ENCODE peak calls at places on chromosomes 7 and 10, in eight cellular contexts. One of them, this sample, is unnamed.
A peak's percentile ranks its signal among the peaks of the same experiment; 100 is the strongest.

GRCh38 chr7:54880326-54880989 is 121.4 kb upstream of the SEC61G start:
- DNase-seq in EL: no peak
- DNase-seq in stimulated activated effector memory CD8-positive, alpha-beta T cell treated with anti-CD3 and anti-CD28 coated beads, Interleukin-12 subunit alpha, Interleukin-12 subunit beta, amount 100 ng/mL, for 72 hours: no peak
- DNase-seq in NCI-H2081: no peak
- DNase-seq in foreskin keratinocyte: no peak
- DNase-seq in epithelial cell of esophagus: no peak
- DNase-seq in GOT3: no peak
- DNase-seq in cardiac muscle cell: no peak
- DNase-seq in this sample: no peak

GRCh38 chr10:90847436-90847835 is 10.4 kb downstream of the HTR7 start:
- DNase-seq in EL: peak; percentile 33
- DNase-seq in stimulated activated effector memory CD8-positive, alpha-beta T cell treated with anti-CD3 and anti-CD28 coated beads, Interleukin-12 subunit alpha, Interleukin-12 subunit beta, amount 100 ng/mL, for 72 hours: no peak
- DNase-seq in NCI-H2081: no peak
- DNase-seq in foreskin keratinocyte: peak; percentile 90
- DNase-seq in epithelial cell of esophagus: peak; percentile 89
- DNase-seq in GOT3: no peak
- DNase-seq in cardiac muscle cell: peak; percentile 57
- DNase-seq in this sample: peak; percentile 37

GRCh38 chr7:156460861-156461632 is 179.5 kb upstream of the RNF32 start:
- DNase-seq in EL: no peak
- DNase-seq in stimulated activated effector memory CD8-positive, alpha-beta T cell treated with anti-CD3 and anti-CD28 coated beads, Interleukin-12 subunit alpha, Interleukin-12 subunit beta, amount 100 ng/mL, for 72 hours: no peak
- DNase-seq in NCI-H2081: no peak
- DNase-seq in foreskin keratinocyte: no peak
- DNase-seq in epithelial cell of esophagus: no peak
- DNase-seq in GOT3: no peak
- DNase-seq in cardiac muscle cell: no peak
- DNase-seq in this sample: no peak

GRCh38 chr10:101063162-101063525 is 1.4 kb downstream of the KAZALD1 start:
- DNase-seq in EL: no peak
- DNase-seq in stimulated activated effector memory CD8-positive, alpha-beta T cell treated with anti-CD3 and anti-CD28 coated beads, Interleukin-12 subunit alpha, Interleukin-12 subunit beta, amount 100 ng/mL, for 72 hours: no peak
- DNase-seq in NCI-H2081: no peak
- DNase-seq in foreskin keratinocyte: no peak
- DNase-seq in epithelial cell of esophagus: no peak
- DNase-seq in GOT3: no peak
- DNase-seq in cardiac muscle cell: no peak
- DNase-seq in this sample: no peak

GRCh38 chr7:74012842-74013249 is 15.1 kb upstream of the ELN start:
- DNase-seq in EL: peak; percentile 53
- DNase-seq in stimulated activated effector memory CD8-positive, alpha-beta T cell treated with anti-CD3 and anti-CD28 coated beads, Interleukin-12 subunit alpha, Interleukin-12 subunit beta, amount 100 ng/mL, for 72 hours: no peak
- DNase-seq in NCI-H2081: no peak
- DNase-seq in foreskin keratinocyte: peak; percentile 50
- DNase-seq in epithelial cell of esophagus: peak; percentile 63
- DNase-seq in GOT3: no peak
- DNase-seq in cardiac muscle cell: no peak
- DNase-seq in this sample: no peak

GRCh38 chr7:48090095-48090805 is 1.2 kb downstream of the UPP1 start:
- DNase-seq in EL: no peak
- DNase-seq in stimulated activated effector memory CD8-positive, alpha-beta T cell treated with anti-CD3 and anti-CD28 coated beads, Interleukin-12 subunit alpha, Interleukin-12 subunit beta, amount 100 ng/mL, for 72 hours: no peak
- DNase-seq in NCI-H2081: no peak
- DNase-seq in foreskin keratinocyte: no peak
- DNase-seq in epithelial cell of esophagus: no peak
- DNase-seq in GOT3: no peak
- DNase-seq in cardiac muscle cell: peak; percentile 51
- DNase-seq in this sample: peak; percentile 65

GRCh38 chr7:74051629-74052410 is 23.8 kb downstream of the ELN start:
- DNase-seq in EL: peak; percentile 36
- DNase-seq in stimulated activated effector memory CD8-positive, alpha-beta T cell treated with anti-CD3 and anti-CD28 coated beads, Interleukin-12 subunit alpha, Interleukin-12 subunit beta, amount 100 ng/mL, for 72 hours: no peak
- DNase-seq in NCI-H2081: no peak
- DNase-seq in foreskin keratinocyte: no peak
- DNase-seq in epithelial cell of esophagus: peak; percentile 42
- DNase-seq in GOT3: no peak
- DNase-seq in cardiac muscle cell: peak; percentile 30
- DNase-seq in this sample: no peak

GRCh38 chr7:24972991-24973390 is 7.0 kb downstream of the OSBPL3 start:
- DNase-seq in EL: peak; percentile 73
- DNase-seq in stimulated activated effector memory CD8-positive, alpha-beta T cell treated with anti-CD3 and anti-CD28 coated beads, Interleukin-12 subunit alpha, Interleukin-12 subunit beta, amount 100 ng/mL, for 72 hours: no peak
- DNase-seq in NCI-H2081: no peak
- DNase-seq in foreskin keratinocyte: no peak
- DNase-seq in epithelial cell of esophagus: peak; percentile 71
- DNase-seq in GOT3: no peak
- DNase-seq in cardiac muscle cell: peak; percentile 30
- DNase-seq in this sample: peak; percentile 64

GRCh38 chr10:10677479-10677878 is 340.2 kb upstream of the CELF2 start:
- DNase-seq in EL: peak; percentile 44
- DNase-seq in stimulated activated effector memory CD8-positive, alpha-beta T cell treated with anti-CD3 and anti-CD28 coated beads, Interleukin-12 subunit alpha, Interleukin-12 subunit beta, amount 100 ng/mL, for 72 hours: no peak
- DNase-seq in NCI-H2081: peak; percentile 52
- DNase-seq in foreskin keratinocyte: peak; percentile 66
- DNase-seq in epithelial cell of esophagus: peak; percentile 81
- DNase-seq in GOT3: no peak
- DNase-seq in cardiac muscle cell: peak; percentile 90
- DNase-seq in this sample: peak; percentile 80

GRCh38 chr7:101936612-101937231 is 119.3 kb downstream of the CUX1 start:
- DNase-seq in EL: no peak
- DNase-seq in stimulated activated effector memory CD8-positive, alpha-beta T cell treated with anti-CD3 and anti-CD28 coated beads, Interleukin-12 subunit alpha, Interleukin-12 subunit beta, amount 100 ng/mL, for 72 hours: no peak
- DNase-seq in NCI-H2081: no peak
- DNase-seq in foreskin keratinocyte: no peak
- DNase-seq in epithelial cell of esophagus: peak; percentile 64
- DNase-seq in GOT3: no peak
- DNase-seq in cardiac muscle cell: peak; percentile 71
- DNase-seq in this sample: peak; percentile 92

This sample was measured in fibroblast of villous mesenchyme.